ENCODE peak calls at places on chromosome 2, in ten cellular contexts. W, C, O, M, G, X, S, D, K and T are unnamed samples.

GRCh38 chr2:29767606-29768335 is 153.6 kb downstream of the ALK start:
- DNase-seq in W (no peak), C (no peak), O (no peak), M (no peak), G (no peak), X (no peak), S (no peak), D (no peak), K (no peak), T (no peak)

GRCh38 chr2:68418855-68419254 is 48.2 kb downstream of the FBXO48 start:
- DNase-seq in W (no peak), C (no peak), O (no peak), M (no peak), G (no peak), X (no peak), S (no peak), D (no peak), K (no peak), T (no peak)

GRCh38 chr2:8568543-8569302 is 113.1 kb upstream of the ID2 start:
- DNase-seq in W (no peak), C (no peak), O (peak; percentile 39), M (no peak), G (no peak), X (peak; percentile 32), S (no peak), D (no peak), K (no peak), T (no peak)

GRCh38 chr2:17557596-17557995 is 17.1 kb downstream of the VSNL1 start:
- DNase-seq in W (no peak), C (no peak), O (no peak), M (no peak), G (no peak), X (no peak), S (no peak), D (no peak), K (no peak), T (no peak)

GRCh38 chr2:71154798-71155197 is 24.4 kb downstream of the MPHOSPH10 start:
- DNase-seq in W (no peak), C (no peak), O (no peak), M (no peak), G (no peak), X (no peak), S (peak; percentile 52), D (peak; percentile 73), K (no peak), T (no peak)

GRCh38 chr2:72676341-72677025 is 149.3 kb downstream of the EXOC6B start:
- DNase-seq in W (no peak), C (no peak), O (no peak), M (no peak), G (peak; percentile 11), X (no peak), S (peak; percentile 12), D (peak; percentile 32), K (no peak), T (no peak)

GRCh38 chr2:149650006-149650405 is 62.4 kb upstream of the MMADHC start:
- DNase-seq in W (no peak), C (no peak), O (no peak), M (no peak), G (peak; percentile 53), X (no peak), S (no peak), D (no peak), K (no peak), T (no peak)

GRCh38 chr2:28644760-28645159 is 106.9 kb upstream of the PPP1CB start:
- DNase-seq in W (no peak), C (no peak), O (peak; percentile 82), M (no peak), G (no peak), X (no peak), S (no peak), D (no peak), K (no peak), T (no peak)

GRCh38 chr2:173059941-173060575 is 15.6 kb upstream of the MAP3K20 start:
- DNase-seq in W (no peak), C (no peak), O (no peak), M (no peak), G (peak; percentile 20), X (no peak), S (peak; percentile 47), D (no peak), K (no peak), T (no peak)

GRCh38 chr2:173056705-173057368 is 18.8 kb upstream of the MAP3K20 start:
- DNase-seq in W (no peak), C (no peak), O (no peak), M (no peak), G (no peak), X (no peak), S (no peak), D (no peak), K (no peak), T (no peak)

GRCh38 chr2:173058097-173058496 is 17.5 kb upstream of the MAP3K20 start:
- DNase-seq in W (no peak), C (no peak), O (no peak), M (no peak), G (peak; percentile 37), X (no peak), S (no peak), D (no peak), K (no peak), T (no peak)

GRCh38 chr2:173058673-173059072 is 17.0 kb upstream of the MAP3K20 start:
- DNase-seq in W (no peak), C (no peak), O (no peak), M (no peak), G (no peak), X (no peak), S (no peak), D (no peak), K (no peak), T (no peak)

GRCh38 chr2:173059292-173059691 is 16.4 kb upstream of the MAP3K20 start:
- DNase-seq in W (no peak), C (no peak), O (no peak), M (no peak), G (no peak), X (no peak), S (no peak), D (no peak), K (no peak), T (no peak)
- TF ChIP-seq CTCF in W (no peak), C (no peak), O (no peak), M (no peak), G (no peak), X (no peak), S (no peak), D (no peak), K (no peak), T (no peak)

GRCh38 chr2:168712053-168712452 is 90.4 kb upstream of the NOSTRIN start:
- DNase-seq in W (no peak), C (no peak), O (no peak), M (no peak), G (no peak), X (no peak), S (no peak), D (no peak), K (no peak), T (no peak)
- TF ChIP-seq CTCF in W (no peak), C (no peak), O (no peak), M (no peak), G (peak; percentile 30), X (no peak), S (no peak), D (no peak), K (no peak), T (no peak)

GRCh38 chr2:98488252-98488651 is 43.6 kb downstream of the INPP4A start:
- DNase-seq in W (no peak), C (no peak), O (no peak), M (no peak), G (no peak), X (no peak), S (no peak), D (no peak), K (no peak), T (no peak)

GRCh38 chr2:98487101-98487805 is 42.6 kb downstream of the INPP4A start:
- DNase-seq in W (no peak), C (no peak), O (no peak), M (no peak), G (no peak), X (no peak), S (no peak), D (no peak), K (no peak), T (no peak)

GRCh38 chr2:98486374-98486981 is 41.8 kb downstream of the INPP4A start:
- DNase-seq in W (no peak), C (no peak), O (no peak), M (no peak), G (no peak), X (peak; percentile 68), S (no peak), D (no peak), K (no peak), T (no peak)

GRCh38 chr2:98485453-98485755 is 40.7 kb downstream of the INPP4A start:
- DNase-seq in W (no peak), C (no peak), O (no peak), M (no peak), G (no peak), X (peak; percentile 25), S (no peak), D (no peak), K (no peak), T (no peak)

DNA sequence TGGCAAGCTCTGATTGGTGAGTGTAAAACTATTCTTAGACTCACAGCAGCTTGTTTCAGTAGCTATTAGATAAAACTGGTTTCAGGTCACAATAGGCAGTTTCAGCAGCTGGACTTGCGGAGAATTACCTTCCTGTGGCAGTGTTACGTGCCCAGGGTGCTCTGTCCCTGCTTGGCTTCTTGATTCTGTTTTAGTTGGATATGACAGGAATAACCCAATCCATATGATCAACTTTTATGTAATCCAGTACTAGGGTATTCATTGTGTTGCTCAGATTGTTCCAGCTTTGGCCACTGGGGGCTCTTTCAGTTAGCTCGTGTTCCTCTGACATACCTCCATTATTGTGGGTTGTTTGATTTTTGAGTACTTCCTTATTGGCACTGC is 43.1 kb downstream of the INPP4A start:
- DNase-seq in W (no peak), C (peak; percentile 38), O (no peak), M (no peak), G (no peak), X (peak; percentile 77), S (peak; percentile 37), D (peak; percentile 41), K (no peak), T (no peak)
- TF ChIP-seq CTCF in W (peak; percentile 54), C (peak; percentile 67), O (peak; percentile 24), M (peak; percentile 23), G (peak; percentile 74), X (no peak), S (peak; percentile 62), D (peak; percentile 34), K (peak; percentile 73), T (peak; percentile 55)

GRCh38 chr2:100407108-100407507 is 10.4 kb downstream of the CHST10 start:
- DNase-seq in W (no peak), C (no peak), O (no peak), M (no peak), G (no peak), X (peak; percentile 81), S (no peak), D (no peak), K (no peak), T (no peak)

GRCh38 chr2:100406120-100406508 is 11.4 kb downstream of the CHST10 start:
- DNase-seq in W (no peak), C (no peak), O (peak; percentile 11), M (no peak), G (no peak), X (peak; percentile 34), S (no peak), D (no peak), K (no peak), T (no peak)

GRCh38 chr2:100408104-100408503 is 9.4 kb downstream of the CHST10 start:
- DNase-seq in W (no peak), C (no peak), O (no peak), M (no peak), G (no peak), X (peak; percentile 31), S (no peak), D (no peak), K (no peak), T (no peak)

GRCh38 chr2:100408941-100409340 is 8.5 kb downstream of the CHST10 start:
- DNase-seq in W (no peak), C (no peak), O (no peak), M (no peak), G (no peak), X (peak; percentile 77), S (no peak), D (no peak), K (no peak), T (no peak)

GRCh38 chr2:100407600-100407999 is 9.9 kb downstream of the CHST10 start:
- DNase-seq in W (no peak), C (no peak), O (no peak), M (no peak), G (no peak), X (peak; percentile 52), S (no peak), D (no peak), K (no peak), T (no peak)
- TF ChIP-seq CTCF in W (no peak), C (no peak), O (no peak), M (no peak), G (no peak), X (no peak), S (no peak), D (no peak), K (no peak), T (no peak)